ENCODE peak calls at places on chromosomes 3 and 15, in eight cellular contexts. K is tibial artery, I is neural progenitor cell, N is GM23338, A is pancreas, X is A549, R is PC-3, P is fibroblast of lung. H is an unnamed sample.

GRCh38 chr3:25587094-25587493 is 77.6 kb downstream of the TOP2B start:
- DNase-seq in X (no peak), A (no peak), K (no peak), R (no peak), I (no peak), P (no peak), N (no peak), H (no peak)

GRCh38 chr3:50237133-50237651 is 1.2 kb downstream of the GNAI2 start:
- DNase-seq in X (no peak), A (no peak), P (peak; percentile 48), N (peak; percentile 37), K (no peak), I (peak; percentile 65), R (peak; percentile 36), H (peak; percentile 36)

GRCh38 chr3:105823149-105823866 is 45.5 kb downstream of the CBLB start:
- DNase-seq in R (peak; percentile 90), P (peak; percentile 99), N (no peak), I (no peak), A (no peak), K (no peak), X (peak; percentile 23), H (peak; percentile 82)

GRCh38 chr3:171915275-171915674 is 72.1 kb downstream of the TMEM212 start:
- DNase-seq in P (no peak), I (no peak), K (no peak), R (no peak), N (no peak), X (no peak), A (no peak), H (no peak)

GRCh38 chr15:101152914-101153313 is 98.9 kb downstream of the CHSY1 start:
- DNase-seq in I (peak; percentile 48), N (peak; percentile 83), X (peak; percentile 48), R (peak; percentile 42), P (no peak), K (no peak), A (no peak), H (no peak)

GRCh38 chr3:84905556-84905920 is 53.3 kb upstream of the CADM2 start:
- DNase-seq in I (no peak), R (no peak), X (no peak), K (no peak), N (no peak), A (no peak), P (no peak), H (no peak)

GRCh38 chr3:62922326-62922725 is 47.1 kb upstream of the CADPS start:
- DNase-seq in N (no peak), R (peak; percentile 3), P (peak; percentile 82), X (no peak), K (no peak), A (no peak), I (no peak), H (no peak)

GRCh38 chr3:64238971-64239667 is 13.9 kb upstream of the PRICKLE2 start:
- DNase-seq in P (peak; percentile 98), X (peak; percentile 57), N (peak; percentile 89), K (peak; percentile 29), A (peak; percentile 17), R (peak; percentile 45), I (peak; percentile 77), H (peak; percentile 74)

GRCh38 chr3:195256639-195257453 is 14.1 kb downstream of the XXYLT1 start:
- DNase-seq in R (no peak), I (no peak), K (no peak), N (no peak), A (no peak), X (no peak), P (no peak), H (no peak)

GRCh38 chr15:23069496-23070166 is 30.3 kb upstream of the TUBGCP5 start:
- DNase-seq in N (peak; percentile 60), R (peak; percentile 42), K (no peak), X (peak; percentile 48), I (peak; percentile 48), P (no peak), A (no peak), H (peak; percentile 19)

GRCh38 chr15:90572893-90573292 is 43.2 kb downstream of the CRTC3 start:
- DNase-seq in X (no peak), N (no peak), K (no peak), R (no peak), A (no peak), P (no peak), I (no peak), H (no peak)

GRCh38 chr3:105399611-105400010 is 32.9 kb downstream of the ALCAM start:
- DNase-seq in I (no peak), X (no peak), K (no peak), R (no peak), P (peak; percentile 50), N (no peak), A (no peak), H (no peak)

GRCh38 chr3:11391930-11392688 is 119.9 kb downstream of the ATG7 start:
- DNase-seq in R (no peak), N (no peak), I (no peak), P (peak; percentile 92), X (no peak), A (no peak), K (no peak), H (no peak)

GRCh38 chr3:55408193-55408826 is 78.8 kb downstream of the WNT5A start:
- DNase-seq in N (no peak), A (no peak), X (no peak), I (no peak), P (no peak), K (no peak), R (no peak), H (no peak)

GRCh38 chr3:52244061-52244628 is 1.4 kb upstream of the PPM1M start:
- DNase-seq in R (peak; percentile 87), K (peak; percentile 47), N (no peak), P (peak; percentile 19), A (peak; percentile 29), I (no peak), X (no peak), H (peak; percentile 71)

GRCh38 chr3:36540898-36541518 is 160.7 kb downstream of the STAC start:
- DNase-seq in X (peak; percentile 23), N (peak; percentile 81), R (peak; percentile 71), I (peak; percentile 71), A (no peak), P (peak; percentile 39), K (no peak), H (peak; percentile 20)

GRCh38 chr3:51710631-51711351 is 3.9 kb downstream of the GRM2 start:
- DNase-seq in I (peak; percentile 51), P (no peak), K (no peak), R (peak; percentile 44), X (no peak), A (no peak), N (peak; percentile 64), H (no peak)

GRCh38 chr3:49461443-49462171 is 8.5 kb upstream of the DAG1 start:
- DNase-seq in A (peak; percentile 63), I (peak; percentile 65), P (peak; percentile 40), R (peak; percentile 57), K (no peak), X (no peak), N (peak; percentile 88), H (peak; percentile 80)

DNA sequence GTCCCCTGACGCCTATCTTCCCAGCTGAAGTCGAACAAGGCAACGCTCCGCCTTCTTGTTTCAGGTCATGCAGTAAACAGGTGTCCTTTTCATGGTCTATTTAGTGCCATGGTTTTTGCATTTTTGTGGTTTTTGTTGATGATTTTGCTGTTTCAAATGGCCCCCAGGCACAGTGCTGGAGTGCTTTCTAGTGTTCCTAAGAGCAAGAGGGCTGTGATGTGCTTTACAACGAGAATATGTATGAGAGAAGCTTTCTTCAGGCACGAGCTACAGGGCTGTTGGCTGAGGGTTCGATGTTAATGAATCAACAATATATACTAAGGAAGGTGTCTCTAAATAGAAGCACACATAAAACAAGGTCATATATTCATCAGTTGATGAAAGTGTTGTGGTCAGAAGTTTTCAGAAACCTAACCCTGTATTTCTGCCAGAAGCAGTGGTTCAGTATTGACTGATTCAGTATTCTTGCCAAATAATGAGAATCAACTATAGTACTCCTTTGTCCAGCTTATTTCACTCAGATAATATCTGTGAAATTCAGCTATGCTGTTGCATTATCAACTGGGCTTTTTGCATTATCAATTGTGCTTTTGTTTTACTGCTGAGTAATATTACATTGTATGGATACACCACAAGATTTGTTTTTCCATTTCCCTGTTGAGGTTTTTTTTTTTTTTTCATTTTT is 18.5 kb downstream of the LIMD1 start:
- DNase-seq in N (no peak), K (no peak), P (peak; percentile 45), R (peak; percentile 70), I (no peak), X (no peak), A (no peak), H (peak; percentile 48)
- H3K27ac ChIP-seq in N (peak overlapping the region; percentile 53), K (peak overlapping the region; percentile 14), P (no peak overlapping the region), R (peak overlapping the region; percentile 42), I (no peak overlapping the region), X (peak overlapping the region; percentile 43), A (no peak overlapping the region), H (peak overlapping the region; percentile 48)

DNA sequence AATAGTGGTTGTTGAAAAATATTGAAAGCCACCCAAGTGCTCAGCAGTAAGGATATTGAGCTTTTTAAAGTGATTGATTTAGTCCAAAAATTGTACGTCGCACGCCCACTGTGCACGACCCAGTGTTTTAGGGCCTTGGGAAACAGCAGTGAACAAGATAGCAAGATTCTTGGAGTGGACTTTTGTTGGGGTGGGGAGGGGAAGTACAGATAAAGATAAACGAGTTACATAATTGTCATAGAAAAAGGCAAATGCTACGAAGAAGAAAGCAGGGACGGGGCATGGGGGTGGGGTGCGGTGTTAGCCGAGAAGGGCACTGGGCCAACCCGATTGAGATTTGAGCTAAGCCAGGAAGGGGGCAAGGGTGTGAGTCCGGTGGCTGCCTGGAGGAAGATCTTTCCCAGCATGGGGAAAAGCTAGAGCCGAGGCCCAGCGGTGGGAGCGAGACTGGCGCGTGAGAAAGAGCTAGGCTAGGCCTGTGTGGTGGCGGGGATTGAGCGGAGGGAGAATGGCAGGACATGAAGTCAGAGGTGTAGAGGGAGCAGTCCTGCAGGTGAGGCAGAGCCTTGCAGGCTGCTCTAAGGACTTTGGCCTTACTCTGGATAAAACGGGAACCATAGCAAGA is 454 bp downstream of the HTD2 start:
- DNase-seq in N (peak; percentile 73), A (peak; percentile 34), K (peak; percentile 24), X (peak; percentile 49), P (peak; percentile 41), R (peak; percentile 51), I (peak; percentile 65), H (no peak)
- TF ChIP-seq CTCF in N (no peak), A (no peak), K (no peak), X (no peak), P (no peak), R (no peak), I (no peak), H (no peak)

DNA sequence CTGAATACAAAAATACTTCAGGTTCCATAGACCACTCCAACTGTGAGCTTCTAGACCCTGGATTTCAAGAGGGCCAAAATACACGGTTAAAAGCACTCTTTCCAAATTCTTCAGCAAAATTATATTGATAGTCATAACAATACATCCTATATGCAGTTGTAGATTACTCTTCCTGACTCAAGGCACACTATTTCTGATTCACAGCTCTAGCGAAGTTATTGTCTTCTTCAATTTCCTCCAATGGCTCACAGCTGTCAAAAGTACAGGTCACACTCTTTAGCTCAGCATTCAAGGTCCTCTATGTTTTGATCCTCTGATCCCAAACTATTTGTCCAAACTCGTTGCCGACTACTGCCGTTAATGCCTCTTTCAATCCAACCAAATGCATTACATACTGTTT is 13.5 kb upstream of the CCDC80 start:
- DNase-seq in K (no peak), X (no peak), N (no peak), I (no peak), P (no peak), R (peak; percentile 31), A (no peak), H (no peak)
- H3K27ac ChIP-seq in K (peak overlapping the region; percentile 58), X (peak overlapping the region; percentile 99), N (no peak overlapping the region), I (no peak overlapping the region), P (peak overlapping the region; percentile 96), R (peak overlapping the region; percentile 56), A (no peak overlapping the region), H (peak overlapping the region; percentile 92)

GRCh38 chr3:133992385-133992784 is 37.3 kb downstream of the SLCO2A1 start:
- DNase-seq in P (no peak), X (no peak), K (no peak), N (no peak), R (no peak), A (no peak), I (no peak), H (no peak)
- TF ChIP-seq CTCF in P (no peak), X (no peak), K (no peak), N (no peak), R (no peak), A (no peak), I (no peak), H (no peak)

H was measured in PC-9.